ENCODE peak calls at places on chromosomes 2 and 18, in six cellular contexts. One of them, this sample, is unnamed.

GRCh38 chr2:21466528-21466927 is 342.8 kb downstream of the TDRD15 start:
- DNase-seq in AG04450: peak
- DNase-seq in lower lobe of right lung: no peak
- DNase-seq in lower leg skin: no peak
- DNase-seq in spleen: no peak
- DNase-seq in WERI-Rb-1: no peak
- DNase-seq in this sample: no peak

GRCh38 chr2:237057893-237058300 is 27.8 kb upstream of the COPS8 start:
- DNase-seq in spleen: no peak
- DNase-seq in lower leg skin: no peak
- DNase-seq in AG04450: no peak
- DNase-seq in WERI-Rb-1: no peak
- DNase-seq in lower lobe of right lung: no peak
- DNase-seq in this sample: no peak

GRCh38 chr18:2656237-2657042 is 914 bp downstream of the SMCHD1 start:
- DNase-seq in lower leg skin: peak
- DNase-seq in WERI-Rb-1: peak
- DNase-seq in AG04450: no peak
- DNase-seq in spleen: peak
- DNase-seq in lower lobe of right lung: peak
- DNase-seq in this sample: peak

GRCh38 chr2:44291281-44292248 is 16.3 kb downstream of the SLC3A1 start:
- DNase-seq in spleen: no peak
- DNase-seq in lower lobe of right lung: peak
- DNase-seq in lower leg skin: no peak
- DNase-seq in WERI-Rb-1: peak
- DNase-seq in AG04450: peak
- DNase-seq in this sample: peak

GRCh38 chr2:146982393-146982846 is 862.4 kb upstream of the ACVR2A start:
- DNase-seq in lower leg skin: peak
- DNase-seq in AG04450: peak
- DNase-seq in lower lobe of right lung: peak
- DNase-seq in spleen: no peak
- DNase-seq in WERI-Rb-1: no peak
- DNase-seq in this sample: peak

GRCh38 chr18:9380571-9381390 is 46.2 kb downstream of the TWSG1 start:
- DNase-seq in lower lobe of right lung: no peak
- DNase-seq in AG04450: peak
- DNase-seq in WERI-Rb-1: peak
- DNase-seq in lower leg skin: no peak
- DNase-seq in spleen: no peak
- DNase-seq in this sample: peak

GRCh38 chr2:191580581-191580980 is 97.4 kb upstream of the NABP1 start:
- DNase-seq in spleen: no peak
- DNase-seq in lower lobe of right lung: no peak
- DNase-seq in WERI-Rb-1: no peak
- DNase-seq in AG04450: no peak
- DNase-seq in lower leg skin: no peak
- DNase-seq in this sample: peak

GRCh38 chr2:37324536-37324785 is 172 bp downstream of the PRKD3 start:
- DNase-seq in lower lobe of right lung: peak
- DNase-seq in AG04450: no peak
- DNase-seq in lower leg skin: peak
- DNase-seq in spleen: peak
- DNase-seq in WERI-Rb-1: peak
- DNase-seq in this sample: peak

GRCh38 chr18:26657618-26658581 is 109.5 kb upstream of the KCTD1 start:
- DNase-seq in spleen: no peak
- DNase-seq in lower leg skin: no peak
- DNase-seq in lower lobe of right lung: no peak
- DNase-seq in WERI-Rb-1: no peak
- DNase-seq in AG04450: no peak
- DNase-seq in this sample: no peak

GRCh38 chr2:18684202-18685040 is 95.1 kb upstream of the NT5C1B start:
- DNase-seq in lower leg skin: no peak
- DNase-seq in lower lobe of right lung: no peak
- DNase-seq in AG04450: peak
- DNase-seq in spleen: no peak
- DNase-seq in WERI-Rb-1: no peak
- DNase-seq in this sample: peak

GRCh38 chr18:74982946-74983635 is 225.8 kb downstream of the PTGR3 start:
- DNase-seq in WERI-Rb-1: no peak
- DNase-seq in lower leg skin: no peak
- DNase-seq in lower lobe of right lung: no peak
- DNase-seq in AG04450: no peak
- DNase-seq in spleen: no peak
- DNase-seq in this sample: no peak

GRCh38 chr18:54776282-54776977 is 51.8 kb upstream of the RAB27B start:
- DNase-seq in spleen: no peak
- DNase-seq in WERI-Rb-1: no peak
- DNase-seq in AG04450: peak
- DNase-seq in lower lobe of right lung: no peak
- DNase-seq in lower leg skin: no peak
- DNase-seq in this sample: peak

GRCh38 chr2:233265899-233266431 is 14.5 kb downstream of the ATG16L1 start:
- DNase-seq in spleen: no peak
- DNase-seq in AG04450: no peak
- DNase-seq in lower lobe of right lung: no peak
- DNase-seq in lower leg skin: no peak
- DNase-seq in WERI-Rb-1: peak
- DNase-seq in this sample: no peak

GRCh38 chr18:59848002-59848401 is 51.8 kb upstream of the PMAIP1 start:
- DNase-seq in lower leg skin: no peak
- DNase-seq in spleen: no peak
- DNase-seq in lower lobe of right lung: no peak
- DNase-seq in WERI-Rb-1: no peak
- DNase-seq in AG04450: no peak
- DNase-seq in this sample: no peak

GRCh38 chr2:157785866-157786662 is 90.1 kb downstream of the ACVR1 start:
- DNase-seq in lower leg skin: no peak
- DNase-seq in spleen: no peak
- DNase-seq in lower lobe of right lung: no peak
- DNase-seq in AG04450: no peak
- DNase-seq in WERI-Rb-1: peak
- DNase-seq in this sample: peak

GRCh38 chr2:20582600-20583221 is 68.2 kb downstream of the HS1BP3 start:
- DNase-seq in WERI-Rb-1: no peak
- DNase-seq in spleen: peak
- DNase-seq in AG04450: no peak
- DNase-seq in lower lobe of right lung: no peak
- DNase-seq in lower leg skin: no peak
- DNase-seq in this sample: no peak

GRCh38 chr2:32427672-32428622 is 71.1 kb downstream of the BIRC6 start:
- DNase-seq in lower lobe of right lung: no peak
- DNase-seq in WERI-Rb-1: peak
- DNase-seq in spleen: no peak
- DNase-seq in AG04450: no peak
- DNase-seq in lower leg skin: no peak
- DNase-seq in this sample: no peak

GRCh38 chr18:48542513-48543181 is 3.8 kb downstream of the CTIF start:
- DNase-seq in WERI-Rb-1: no peak
- DNase-seq in AG04450: no peak
- DNase-seq in spleen: no peak
- DNase-seq in lower leg skin: peak
- DNase-seq in lower lobe of right lung: no peak
- DNase-seq in this sample: no peak

GRCh38 chr2:96110621-96111256 is 5.6 kb downstream of the ADRA2B start:
- DNase-seq in AG04450: no peak
- DNase-seq in lower lobe of right lung: peak
- DNase-seq in WERI-Rb-1: peak
- DNase-seq in lower leg skin: no peak
- DNase-seq in spleen: peak
- DNase-seq in this sample: no peak

GRCh38 chr2:4135765-4136164 is 432.4 kb downstream of the DCDC2C start:
- DNase-seq in AG04450: no peak
- DNase-seq in lower lobe of right lung: peak
- DNase-seq in spleen: no peak
- DNase-seq in WERI-Rb-1: no peak
- DNase-seq in lower leg skin: no peak
- DNase-seq in this sample: no peak

GRCh38 chr2:30259827-30260679 is 28.7 kb downstream of the LBH start:
- DNase-seq in WERI-Rb-1: no peak
- DNase-seq in lower lobe of right lung: no peak
- DNase-seq in spleen: no peak
- DNase-seq in AG04450: no peak
- DNase-seq in lower leg skin: no peak
- DNase-seq in this sample: no peak

GRCh38 chr2:205763708-205764501 is 81.6 kb downstream of the NRP2 start:
- DNase-seq in AG04450: peak
- DNase-seq in WERI-Rb-1: no peak
- DNase-seq in lower leg skin: peak
- DNase-seq in spleen: no peak
- DNase-seq in lower lobe of right lung: peak
- DNase-seq in this sample: peak

GRCh38 chr2:101474752-101475384 is at the start of gene RFX8:
- DNase-seq in spleen: no peak
- DNase-seq in AG04450: peak
- DNase-seq in lower lobe of right lung: no peak
- DNase-seq in lower leg skin: no peak
- DNase-seq in WERI-Rb-1: no peak
- DNase-seq in this sample: peak

GRCh38 chr2:240992572-240993291 is 5.7 kb upstream of the SNED1 start:
- DNase-seq in lower leg skin: peak
- DNase-seq in lower lobe of right lung: peak
- DNase-seq in WERI-Rb-1: no peak
- DNase-seq in AG04450: no peak
- DNase-seq in spleen: peak
- DNase-seq in this sample: no peak

GRCh38 chr2:240893363-240893828 is 2.6 kb downstream of the MAB21L4 start:
- DNase-seq in lower lobe of right lung: no peak
- DNase-seq in WERI-Rb-1: peak
- DNase-seq in AG04450: no peak
- DNase-seq in lower leg skin: no peak
- DNase-seq in spleen: no peak
- DNase-seq in this sample: peak

GRCh38 chr18:38241736-38242135 is 676.1 kb upstream of the CELF4 start:
- DNase-seq in lower lobe of right lung: no peak
- DNase-seq in WERI-Rb-1: no peak
- DNase-seq in lower leg skin: no peak
- DNase-seq in spleen: no peak
- DNase-seq in AG04450: no peak
- DNase-seq in this sample: no peak

GRCh38 chr18:46329736-46330246 is 225.6 kb downstream of the HAUS1 start:
- DNase-seq in lower leg skin: no peak
- DNase-seq in AG04450: no peak
- DNase-seq in lower lobe of right lung: no peak
- DNase-seq in WERI-Rb-1: no peak
- DNase-seq in spleen: no peak
- DNase-seq in this sample: no peak

GRCh38 chr2:159399716-159400525 is 113.4 kb upstream of the WDSUB1 start:
- DNase-seq in lower lobe of right lung: no peak
- DNase-seq in WERI-Rb-1: no peak
- DNase-seq in lower leg skin: no peak
- DNase-seq in AG04450: peak
- DNase-seq in spleen: no peak
- DNase-seq in this sample: peak

GRCh38 chr2:173550143-173550542 is 195.5 kb downstream of the CDCA7 start:
- DNase-seq in lower lobe of right lung: no peak
- DNase-seq in WERI-Rb-1: no peak
- DNase-seq in spleen: no peak
- DNase-seq in AG04450: no peak
- DNase-seq in lower leg skin: no peak
- DNase-seq in this sample: peak

GRCh38 chr18:36411745-36412168 is 114.2 kb downstream of the FHOD3 start:
- DNase-seq in spleen: no peak
- DNase-seq in AG04450: no peak
- DNase-seq in lower lobe of right lung: no peak
- DNase-seq in lower leg skin: peak
- DNase-seq in WERI-Rb-1: peak
- DNase-seq in this sample: peak

GRCh38 chr18:36410346-36410745 is 112.8 kb downstream of the FHOD3 start:
- DNase-seq in AG04450: no peak
- DNase-seq in lower leg skin: no peak
- DNase-seq in WERI-Rb-1: no peak
- DNase-seq in spleen: no peak
- DNase-seq in lower lobe of right lung: no peak
- DNase-seq in this sample: no peak

GRCh38 chr18:36415606-36416005 is 118.1 kb downstream of the FHOD3 start:
- DNase-seq in lower lobe of right lung: no peak
- DNase-seq in WERI-Rb-1: no peak
- DNase-seq in AG04450: no peak
- DNase-seq in lower leg skin: peak
- DNase-seq in spleen: no peak
- DNase-seq in this sample: peak

GRCh38 chr18:36409779-36410178 is 112.3 kb downstream of the FHOD3 start:
- DNase-seq in WERI-Rb-1: no peak
- DNase-seq in AG04450: no peak
- DNase-seq in lower leg skin: peak
- DNase-seq in lower lobe of right lung: no peak
- DNase-seq in spleen: no peak
- DNase-seq in this sample: no peak

GRCh38 chr18:36412778-36413177 is 115.3 kb downstream of the FHOD3 start:
- DNase-seq in WERI-Rb-1: peak
- DNase-seq in AG04450: no peak
- DNase-seq in spleen: no peak
- DNase-seq in lower leg skin: peak
- DNase-seq in lower lobe of right lung: no peak
- DNase-seq in this sample: peak
- TF ChIP-seq CTCF in WERI-Rb-1: peak
- TF ChIP-seq CTCF in AG04450: peak
- TF ChIP-seq CTCF in spleen: no peak
- TF ChIP-seq CTCF in lower leg skin: no peak
- TF ChIP-seq CTCF in lower lobe of right lung: no peak
- TF ChIP-seq CTCF in this sample: peak

GRCh38 chr18:63262369-63263335 is 56.9 kb downstream of the BCL2 start:
- DNase-seq in spleen: no peak
- DNase-seq in AG04450: no peak
- DNase-seq in lower lobe of right lung: no peak
- DNase-seq in lower leg skin: no peak
- DNase-seq in WERI-Rb-1: no peak
- DNase-seq in this sample: no peak
- H3K4me3 ChIP-seq in spleen: no peak
- H3K4me3 ChIP-seq in AG04450: no peak
- H3K4me3 ChIP-seq in lower lobe of right lung: no peak
- H3K4me3 ChIP-seq in lower leg skin: no peak
- H3K4me3 ChIP-seq in WERI-Rb-1: no peak
- H3K4me3 ChIP-seq in this sample: no peak

DNA sequence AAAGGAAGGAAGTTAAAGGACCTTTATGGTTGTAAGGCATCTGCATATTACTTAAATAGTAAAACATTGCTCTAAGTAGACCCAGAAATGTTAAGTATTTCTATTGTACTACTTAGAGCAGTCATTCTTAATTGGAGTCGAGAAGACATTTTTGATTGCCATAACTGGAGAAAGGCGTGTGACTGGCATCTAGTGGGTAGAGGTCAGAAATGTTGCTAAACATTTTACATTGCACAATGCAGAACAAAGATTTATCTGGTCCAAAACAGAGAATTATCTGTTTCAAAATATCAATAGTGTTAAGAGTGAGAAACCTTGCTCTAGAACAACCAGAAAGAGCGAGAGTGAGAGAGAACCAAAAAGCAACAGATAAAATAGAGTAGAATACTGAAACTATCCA is 23.3 kb upstream of the ROCK1 start:
- DNase-seq in lower leg skin: no peak
- DNase-seq in spleen: no peak
- DNase-seq in lower lobe of right lung: no peak
- DNase-seq in AG04450: no peak
- DNase-seq in WERI-Rb-1: no peak
- DNase-seq in this sample: peak
- TF ChIP-seq CTCF in lower leg skin: no peak
- TF ChIP-seq CTCF in spleen: no peak
- TF ChIP-seq CTCF in lower lobe of right lung: peak
- TF ChIP-seq CTCF in AG04450: peak
- TF ChIP-seq CTCF in WERI-Rb-1: no peak
- TF ChIP-seq CTCF in this sample: peak

GRCh38 chr18:52888014-52888413 is 548.0 kb downstream of the DCC start:
- DNase-seq in WERI-Rb-1: no peak
- DNase-seq in spleen: no peak
- DNase-seq in AG04450: no peak
- DNase-seq in lower lobe of right lung: no peak
- DNase-seq in lower leg skin: no peak
- DNase-seq in this sample: no peak
- H3K4me3 ChIP-seq in WERI-Rb-1: no peak
- H3K4me3 ChIP-seq in spleen: no peak
- H3K4me3 ChIP-seq in AG04450: no peak
- H3K4me3 ChIP-seq in lower lobe of right lung: no peak
- H3K4me3 ChIP-seq in lower leg skin: no peak
- H3K4me3 ChIP-seq in this sample: no peak

This sample was measured in cardiac fibroblast.